ENCODE peak calls at places on chromosome 20, in six cellular contexts. One of them, this sample, is unnamed.

GRCh38 chr20:10280016-10280908 is 61.6 kb downstream of the SNAP25 start:
- DNase-seq in PC-3: no peak
- DNase-seq in GM23248: peak
- DNase-seq in HCT116: no peak
- DNase-seq in neural progenitor cell: no peak
- DNase-seq in SK-N-SH: no peak
- DNase-seq in this sample: no peak

GRCh38 chr20:46458891-46459750 is 52.7 kb upstream of the ELMO2 start:
- DNase-seq in PC-3: no peak
- DNase-seq in GM23248: no peak
- DNase-seq in HCT116: no peak
- DNase-seq in neural progenitor cell: peak
- DNase-seq in SK-N-SH: peak
- DNase-seq in this sample: no peak

GRCh38 chr20:63640086-63640485 is 13.1 kb downstream of the STMN3 start:
- DNase-seq in PC-3: no peak
- DNase-seq in GM23248: no peak
- DNase-seq in HCT116: no peak
- DNase-seq in neural progenitor cell: no peak
- DNase-seq in SK-N-SH: no peak
- DNase-seq in this sample: no peak

GRCh38 chr20:18988701-18989100 is 175.1 kb downstream of the SCP2D1 start:
- DNase-seq in PC-3: no peak
- DNase-seq in GM23248: no peak
- DNase-seq in HCT116: no peak
- DNase-seq in neural progenitor cell: no peak
- DNase-seq in SK-N-SH: no peak
- DNase-seq in this sample: no peak

GRCh38 chr20:59525500-59526241 is 78.7 kb upstream of the PHACTR3 start:
- DNase-seq in PC-3: peak
- DNase-seq in GM23248: peak
- DNase-seq in HCT116: peak
- DNase-seq in neural progenitor cell: peak
- DNase-seq in SK-N-SH: peak
- DNase-seq in this sample: peak

GRCh38 chr20:61815176-61815575 is 250.5 kb downstream of the TAF4 start:
- DNase-seq in PC-3: no peak
- DNase-seq in GM23248: no peak
- DNase-seq in HCT116: no peak
- DNase-seq in neural progenitor cell: no peak
- DNase-seq in SK-N-SH: no peak
- DNase-seq in this sample: no peak

GRCh38 chr20:58892126-58892931 is 39.8 kb downstream of the GNAS start:
- DNase-seq in PC-3: peak
- DNase-seq in GM23248: peak
- DNase-seq in HCT116: no peak
- DNase-seq in neural progenitor cell: peak
- DNase-seq in SK-N-SH: peak
- DNase-seq in this sample: peak

GRCh38 chr20:45781391-45781931 is 10.2 kb downstream of the WFDC3 start:
- DNase-seq in PC-3: peak
- DNase-seq in GM23248: peak
- DNase-seq in HCT116: peak
- DNase-seq in neural progenitor cell: no peak
- DNase-seq in SK-N-SH: no peak
- DNase-seq in this sample: no peak

GRCh38 chr20:63955281-63955845 is 853 bp downstream of the UCKL1 start:
- DNase-seq in PC-3: peak
- DNase-seq in GM23248: peak
- DNase-seq in HCT116: no peak
- DNase-seq in neural progenitor cell: peak
- DNase-seq in SK-N-SH: peak
- DNase-seq in this sample: no peak

GRCh38 chr20:18058661-18059467 is 1.1 kb upstream of the OVOL2 start:
- DNase-seq in PC-3: peak
- DNase-seq in GM23248: peak
- DNase-seq in HCT116: peak
- DNase-seq in neural progenitor cell: peak
- DNase-seq in SK-N-SH: peak
- DNase-seq in this sample: no peak

GRCh38 chr20:64131406-64131805 is 24.0 kb upstream of the NPBWR2 start:
- DNase-seq in PC-3: peak
- DNase-seq in GM23248: peak
- DNase-seq in HCT116: no peak
- DNase-seq in neural progenitor cell: no peak
- DNase-seq in SK-N-SH: peak
- DNase-seq in this sample: no peak

GRCh38 chr20:20939006-20939405 is 167.2 kb downstream of the LINC00237 start:
- DNase-seq in PC-3: no peak
- DNase-seq in GM23248: no peak
- DNase-seq in HCT116: no peak
- DNase-seq in neural progenitor cell: no peak
- DNase-seq in SK-N-SH: no peak
- DNase-seq in this sample: no peak

GRCh38 chr20:34495928-34496327 is 20.3 kb upstream of the DYNLRB1 start:
- DNase-seq in PC-3: no peak
- DNase-seq in GM23248: no peak
- DNase-seq in HCT116: no peak
- DNase-seq in neural progenitor cell: no peak
- DNase-seq in SK-N-SH: no peak
- DNase-seq in this sample: no peak

GRCh38 chr20:34310481-34311117 is 7.4 kb upstream of the AHCY start:
- DNase-seq in PC-3: no peak
- DNase-seq in GM23248: no peak
- DNase-seq in HCT116: no peak
- DNase-seq in neural progenitor cell: no peak
- DNase-seq in SK-N-SH: no peak
- DNase-seq in this sample: no peak

GRCh38 chr20:17682889-17683198 is 802 bp upstream of the RRBP1 start:
- DNase-seq in PC-3: no peak
- DNase-seq in GM23248: no peak
- DNase-seq in HCT116: no peak
- DNase-seq in neural progenitor cell: no peak
- DNase-seq in SK-N-SH: no peak
- DNase-seq in this sample: no peak

GRCh38 chr20:4161447-4162251 is 146.3 kb upstream of the RNF24 start:
- DNase-seq in PC-3: peak
- DNase-seq in GM23248: no peak
- DNase-seq in HCT116: no peak
- DNase-seq in neural progenitor cell: no peak
- DNase-seq in SK-N-SH: no peak
- DNase-seq in this sample: peak

GRCh38 chr20:50191065-50191565 is 485 bp downstream of the CEBPB start:
- DNase-seq in PC-3: peak
- DNase-seq in GM23248: peak
- DNase-seq in HCT116: no peak
- DNase-seq in neural progenitor cell: no peak
- DNase-seq in SK-N-SH: no peak
- DNase-seq in this sample: peak

GRCh38 chr20:38092260-38092857 is 58.8 kb downstream of the RPRD1B start:
- DNase-seq in PC-3: no peak
- DNase-seq in GM23248: no peak
- DNase-seq in HCT116: no peak
- DNase-seq in neural progenitor cell: no peak
- DNase-seq in SK-N-SH: no peak
- DNase-seq in this sample: no peak
- H3K9ac ChIP-seq in PC-3: no peak
- H3K9ac ChIP-seq in GM23248: no peak
- H3K9ac ChIP-seq in HCT116: no peak
- H3K9ac ChIP-seq in neural progenitor cell: no peak
- H3K9ac ChIP-seq in SK-N-SH: no peak
- H3K9ac ChIP-seq in this sample: no peak

DNA sequence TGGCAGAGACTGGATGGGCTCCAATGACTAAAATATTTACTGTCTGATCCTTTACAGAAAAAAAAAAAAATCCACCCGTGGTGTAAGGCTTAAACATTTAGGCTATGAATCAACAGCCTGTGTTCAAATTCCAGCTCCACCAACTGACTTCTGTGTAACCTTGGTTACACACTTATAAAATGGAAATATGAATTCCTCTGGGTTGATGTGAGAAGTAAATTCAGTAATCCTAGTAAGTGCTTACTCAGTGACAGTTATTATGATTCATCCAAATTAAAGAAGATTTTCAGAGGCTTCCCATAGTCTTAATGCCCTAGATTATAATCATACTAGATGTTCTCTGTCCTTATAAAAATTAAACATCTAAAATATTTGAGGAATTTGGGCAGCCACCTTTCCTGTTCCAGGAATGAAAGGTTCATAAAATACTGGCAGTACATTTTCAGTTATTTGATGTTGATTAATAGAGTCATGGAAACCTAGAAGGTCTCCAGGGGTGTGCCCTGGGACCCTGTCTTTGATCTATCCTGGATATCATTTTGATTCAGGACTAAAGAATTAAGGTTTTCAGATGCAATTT is 180.2 kb upstream of the ZNF217 start:
- DNase-seq in PC-3: peak
- DNase-seq in GM23248: peak
- DNase-seq in HCT116: peak
- DNase-seq in neural progenitor cell: no peak
- DNase-seq in SK-N-SH: no peak
- DNase-seq in this sample: no peak
- TF ChIP-seq EZH2phosphoT487 in PC-3: no peak
- TF ChIP-seq EZH2phosphoT487 in GM23248: no peak
- TF ChIP-seq EZH2phosphoT487 in HCT116: no peak
- TF ChIP-seq EZH2phosphoT487 in neural progenitor cell: no peak
- TF ChIP-seq EZH2phosphoT487 in SK-N-SH: no peak
- TF ChIP-seq EZH2phosphoT487 in this sample: no peak

GRCh38 chr20:53595018-53595378 is 1.4 kb upstream of the ZNF217 start:
- DNase-seq in PC-3: peak
- DNase-seq in GM23248: no peak
- DNase-seq in HCT116: no peak
- DNase-seq in neural progenitor cell: no peak
- DNase-seq in SK-N-SH: no peak
- DNase-seq in this sample: no peak
- H3K9ac ChIP-seq in PC-3: peak
- H3K9ac ChIP-seq in GM23248: peak
- H3K9ac ChIP-seq in HCT116: peak
- H3K9ac ChIP-seq in neural progenitor cell: no peak
- H3K9ac ChIP-seq in SK-N-SH: peak
- H3K9ac ChIP-seq in this sample: peak

DNA sequence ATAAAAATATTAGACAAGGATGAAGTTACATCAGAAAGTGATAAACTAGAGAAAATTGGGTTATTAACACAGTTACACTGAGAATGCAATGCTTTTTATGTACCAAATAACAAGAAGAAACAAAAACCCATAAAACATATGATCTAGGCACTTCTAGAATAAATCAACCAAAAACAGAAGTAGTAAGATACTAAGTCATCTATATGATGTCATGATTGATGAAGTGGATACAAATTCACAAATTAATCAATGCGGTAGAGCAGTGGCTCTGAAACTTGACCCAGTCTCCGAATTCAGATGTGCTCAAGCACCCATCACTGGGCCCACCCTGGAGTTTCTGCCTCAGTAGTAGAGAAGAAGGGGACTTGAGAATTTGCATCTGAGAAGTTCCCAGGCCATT is 112.1 kb upstream of the SSTR4 start:
- DNase-seq in PC-3: no peak
- DNase-seq in GM23248: no peak
- DNase-seq in HCT116: no peak
- DNase-seq in neural progenitor cell: no peak
- DNase-seq in SK-N-SH: no peak
- DNase-seq in this sample: no peak
- TF ChIP-seq EZH2phosphoT487 in PC-3: no peak
- TF ChIP-seq EZH2phosphoT487 in GM23248: no peak
- TF ChIP-seq EZH2phosphoT487 in HCT116: no peak
- TF ChIP-seq EZH2phosphoT487 in neural progenitor cell: no peak
- TF ChIP-seq EZH2phosphoT487 in SK-N-SH: no peak
- TF ChIP-seq EZH2phosphoT487 in this sample: no peak

DNA sequence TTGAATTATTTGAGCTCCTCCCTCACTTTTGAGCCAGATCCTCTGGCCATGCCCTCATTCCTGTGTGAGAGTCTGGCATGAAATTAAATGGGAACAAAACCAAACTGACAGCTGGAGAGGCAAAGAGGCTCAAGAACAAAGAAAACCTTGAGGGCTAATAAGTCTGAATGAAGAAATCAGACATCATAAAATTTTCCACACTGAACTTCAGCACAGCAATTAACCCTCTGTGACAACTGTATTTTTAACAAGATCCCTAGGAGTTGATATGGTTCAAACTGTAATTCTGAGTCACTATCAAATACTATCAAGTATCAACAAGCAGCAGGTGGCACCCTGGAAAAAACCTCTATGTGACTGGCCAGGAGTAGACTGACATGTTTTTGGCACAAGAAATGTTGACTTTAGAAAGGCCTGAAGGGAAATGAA is 109.4 kb upstream of the EMILIN3 start:
- DNase-seq in PC-3: peak
- DNase-seq in GM23248: peak
- DNase-seq in HCT116: no peak
- DNase-seq in neural progenitor cell: no peak
- DNase-seq in SK-N-SH: no peak
- DNase-seq in this sample: no peak
- H3K9ac ChIP-seq in PC-3: no peak
- H3K9ac ChIP-seq in GM23248: no peak
- H3K9ac ChIP-seq in HCT116: no peak
- H3K9ac ChIP-seq in neural progenitor cell: no peak
- H3K9ac ChIP-seq in SK-N-SH: no peak
- H3K9ac ChIP-seq in this sample: no peak

GRCh38 chr20:23161968-23162696 is 76.0 kb upstream of the CD93 start:
- DNase-seq in PC-3: peak
- DNase-seq in GM23248: no peak
- DNase-seq in HCT116: no peak
- DNase-seq in neural progenitor cell: no peak
- DNase-seq in SK-N-SH: no peak
- DNase-seq in this sample: no peak
- TF ChIP-seq EZH2phosphoT487 in PC-3: no peak
- TF ChIP-seq EZH2phosphoT487 in GM23248: no peak
- TF ChIP-seq EZH2phosphoT487 in HCT116: no peak
- TF ChIP-seq EZH2phosphoT487 in neural progenitor cell: no peak
- TF ChIP-seq EZH2phosphoT487 in SK-N-SH: no peak
- TF ChIP-seq EZH2phosphoT487 in this sample: no peak

DNA sequence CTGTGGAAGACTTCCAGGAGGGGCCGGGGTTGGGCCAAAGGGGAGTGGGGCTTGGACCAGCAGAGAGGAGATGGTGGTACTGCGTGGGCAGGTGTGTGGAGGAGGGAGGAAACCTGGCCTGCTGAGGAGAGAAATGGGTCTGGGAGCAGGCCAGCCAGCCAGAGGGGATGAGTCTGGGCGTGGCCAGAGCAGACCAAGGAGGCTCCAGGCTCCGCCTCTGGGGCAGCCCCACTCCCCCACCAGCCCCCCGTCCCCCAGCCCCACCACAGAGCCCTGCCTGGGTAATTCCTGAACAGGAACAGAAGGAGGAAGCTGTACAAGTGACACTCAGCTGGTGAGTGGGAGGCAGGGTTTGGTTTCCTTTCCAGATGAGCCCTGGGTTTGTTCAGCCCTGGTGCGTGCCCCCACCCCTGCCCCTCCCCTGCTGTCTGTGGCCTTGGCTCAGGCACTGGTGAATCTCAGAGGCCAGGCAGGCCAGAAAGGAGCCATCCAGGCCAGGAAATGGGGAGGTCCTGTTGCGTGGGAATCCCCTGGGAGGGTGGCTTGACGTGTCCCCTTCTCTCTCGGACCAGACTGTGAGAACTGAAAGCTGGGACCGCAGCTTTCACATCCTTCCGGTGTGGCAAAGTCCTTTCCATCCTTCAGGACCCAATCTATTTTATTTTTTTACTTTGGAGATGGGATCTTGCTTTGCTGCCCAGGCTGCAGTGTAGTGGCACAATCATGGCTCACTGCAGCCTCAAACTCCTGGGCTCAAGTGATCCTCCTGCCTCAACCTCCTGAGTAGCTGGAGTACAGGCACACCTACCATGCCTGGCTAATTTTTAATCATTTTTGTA is 9.4 kb upstream of the SRC start:
- DNase-seq in PC-3: no peak
- DNase-seq in GM23248: peak
- DNase-seq in HCT116: no peak
- DNase-seq in neural progenitor cell: peak
- DNase-seq in SK-N-SH: peak
- DNase-seq in this sample: peak
- H3K9ac ChIP-seq in PC-3: no peak
- H3K9ac ChIP-seq in GM23248: peak
- H3K9ac ChIP-seq in HCT116: no peak
- H3K9ac ChIP-seq in neural progenitor cell: no peak
- H3K9ac ChIP-seq in SK-N-SH: no peak
- H3K9ac ChIP-seq in this sample: peak